ENCODE peak calls at places on chromosomes 11 and 22, in nine cellular contexts. N is esophagus squamous epithelium, X is body of pancreas, G is dorsolateral prefrontal cortex, S is heart right ventricle, R is PC-3, Y is sigmoid colon, D is HCT116, J is endothelial cell of umbilical vein. W is an unnamed sample.

GRCh38 chr11:8251767-8252295 is 11.8 kb downstream of the LMO1 start:
- DNase-seq in J (no peak), N (no peak), Y (peak), R (no peak), X (no peak), S (no peak), G (no peak), D (no peak), W (no peak)

GRCh38 chr11:64367931-64368672 is 9.1 kb downstream of the RPS6KA4 start:
- DNase-seq in D (no peak), G (no peak), N (no peak), X (no peak), Y (no peak), R (no peak), S (no peak), J (no peak), W (no peak)

GRCh38 chr11:111585371-111585770 is 16.9 kb upstream of the SIK2 start:
- DNase-seq in N (no peak), R (peak), J (peak), S (no peak), D (no peak), Y (no peak), X (peak), G (no peak), W (no peak)

GRCh38 chr11:95296165-95296564 is 65.2 kb upstream of the SESN3 start:
- DNase-seq in G (no peak), Y (peak), S (no peak), D (no peak), R (no peak), N (no peak), X (peak), J (no peak), W (peak)

GRCh38 chr11:117663826-117664225 is 133.2 kb downstream of the DSCAML1 start:
- DNase-seq in Y (peak), X (no peak), D (no peak), S (no peak), N (no peak), G (peak), R (no peak), J (no peak), W (no peak)

GRCh38 chr22:20316844-20317401 is 2.9 kb downstream of the DGCR6L start:
- DNase-seq in D (no peak), N (no peak), Y (no peak), X (no peak), S (no peak), G (no peak), J (no peak), R (no peak), W (peak)

GRCh38 chr11:71256080-71256479 is 3.7 kb upstream of the SHANK2 start:
- DNase-seq in D (no peak), G (no peak), N (no peak), S (no peak), X (no peak), J (no peak), Y (peak), R (peak), W (no peak)

GRCh38 chr11:18752502-18752901 is 26.5 kb upstream of the IGSF22 start:
- DNase-seq in G (no peak), Y (no peak), X (no peak), S (no peak), D (no peak), J (no peak), N (no peak), R (no peak), W (no peak)

GRCh38 chr11:10376061-10376460 is 71.2 kb downstream of the ADM start:
- DNase-seq in X (no peak), S (no peak), J (no peak), G (no peak), Y (no peak), N (no peak), D (no peak), R (no peak), W (peak)

GRCh38 chr22:28229566-28230483 is 310.8 kb upstream of the PITPNB start:
- DNase-seq in G (no peak), S (no peak), Y (no peak), J (no peak), D (no peak), X (no peak), N (no peak), R (no peak), W (no peak)

GRCh38 chr11:6576471-6577373 is 26.7 kb downstream of the RRP8 start:
- DNase-seq in X (peak), G (peak), D (no peak), Y (peak), S (no peak), J (peak), N (no peak), R (no peak), W (peak)

GRCh38 chr22:45830531-45831245 is 146.3 kb downstream of the WNT7B start:
- DNase-seq in R (peak), G (no peak), J (peak), S (no peak), X (no peak), D (no peak), N (no peak), Y (no peak), W (no peak)

GRCh38 chr11:64723907-64724862 is 1.2 kb upstream of the NRXN2 start:
- DNase-seq in D (no peak), N (no peak), G (no peak), J (no peak), R (no peak), Y (no peak), S (no peak), X (no peak), W (no peak)

GRCh38 chr11:105670811-105671210 is 60.9 kb downstream of the GRIA4 start:
- DNase-seq in J (no peak), X (no peak), G (no peak), D (peak), Y (no peak), S (no peak), R (peak), N (no peak), W (no peak)

GRCh38 chr22:33162196-33162595 is 104.0 kb upstream of the SYN3 start:
- DNase-seq in X (no peak), R (no peak), N (no peak), Y (no peak), S (no peak), D (no peak), G (no peak), J (no peak), W (no peak)

GRCh38 chr11:2573240-2574042 is 126.4 kb downstream of the KCNQ1OT1 start:
- DNase-seq in S (peak), Y (peak), D (no peak), N (no peak), R (no peak), G (peak), J (no peak), X (peak), W (peak)

GRCh38 chr11:20047755-20048154 is 112.5 kb downstream of the DBX1 start:
- DNase-seq in X (no peak), D (no peak), J (no peak), G (no peak), N (no peak), Y (no peak), R (no peak), S (no peak), W (no peak)

GRCh38 chr22:26828311-26828710 is 170.9 kb downstream of the MIAT start:
- DNase-seq in J (no peak), X (no peak), Y (no peak), R (no peak), G (no peak), D (no peak), S (no peak), N (no peak), W (no peak)

GRCh38 chr22:46895753-46896152 is 133.3 kb downstream of the TBC1D22A start:
- DNase-seq in J (peak), Y (no peak), R (no peak), N (no peak), X (no peak), G (no peak), S (no peak), D (no peak), W (no peak)

GRCh38 chr22:27756212-27756660 is 45.3 kb downstream of the MN1 start:
- DNase-seq in S (no peak), J (no peak), G (no peak), D (no peak), N (no peak), Y (no peak), X (no peak), R (no peak), W (no peak)

GRCh38 chr22:22614065-22614464 is 30.3 kb upstream of the GGTLC2 start:
- DNase-seq in G (no peak), S (no peak), J (no peak), X (no peak), R (no peak), N (no peak), Y (no peak), D (no peak), W (no peak)

GRCh38 chr11:132586801-132587200 is 945.5 kb downstream of the OPCML start:
- DNase-seq in N (no peak), S (no peak), J (no peak), X (no peak), Y (no peak), G (no peak), R (no peak), D (no peak), W (no peak)

GRCh38 chr11:119832536-119832935 is 103.5 kb upstream of the NECTIN1 start:
- DNase-seq in X (peak), J (no peak), G (no peak), Y (no peak), S (peak), R (peak), N (no peak), D (no peak), W (peak)

GRCh38 chr11:102062106-102062505 is 14.9 kb downstream of the CFAP300 start:
- DNase-seq in N (no peak), D (no peak), J (no peak), Y (no peak), G (no peak), R (no peak), X (no peak), S (no peak), W (no peak)

GRCh38 chr11:102064316-102064715 is 17.1 kb downstream of the CFAP300 start:
- DNase-seq in Y (no peak), N (no peak), G (no peak), J (no peak), X (no peak), D (no peak), R (no peak), S (no peak), W (no peak)

DNA sequence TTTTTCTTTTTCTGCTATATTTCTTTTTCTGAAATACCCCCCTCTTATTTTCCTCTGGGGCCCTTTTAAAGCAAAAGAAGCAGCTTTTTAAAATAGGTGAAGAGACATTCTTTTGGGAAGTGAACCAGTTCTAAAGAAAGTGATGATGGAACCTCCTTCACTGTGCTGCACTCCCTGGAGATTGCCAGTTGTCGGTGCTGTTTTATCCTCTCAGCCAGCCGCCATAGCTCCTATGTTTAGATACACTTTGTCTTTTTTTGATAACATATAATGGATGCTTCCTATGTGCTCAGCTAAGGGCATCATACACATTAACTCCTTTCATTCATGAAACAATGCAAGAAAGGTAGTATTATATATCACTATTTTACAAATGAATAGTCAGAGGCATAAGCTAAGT is 14.0 kb downstream of the CFAP300 start:
- DNase-seq in S (no peak), X (peak), R (no peak), J (peak), N (no peak), G (no peak), Y (no peak), D (no peak), W (no peak)
- TF ChIP-seq CTCF in S (peak), X (peak), R (peak), J (peak), N (no peak), G (no peak), Y (no peak), D (no peak), W (no peak)

GRCh38 chr22:24594569-24595120 is 1.8 kb upstream of the LRRC75B start:
- DNase-seq in Y (no peak), X (peak), R (no peak), D (no peak), G (no peak), J (no peak), S (no peak), N (no peak), W (no peak)
- H3K4me3 ChIP-seq in Y (no peak), X (no peak), R (no peak), D (no peak), G (no peak), J (no peak), S (no peak), N (no peak), W (no peak)

GRCh38 chr11:62401356-62401755 is 17.5 kb upstream of the SCGB1A1 start:
- DNase-seq in N (no peak), D (no peak), J (no peak), S (no peak), Y (no peak), X (no peak), R (no peak), G (no peak), W (no peak)
- H3K27ac ChIP-seq in N (peak), D (no peak), J (no peak), S (peak), Y (peak), X (peak), R (no peak), G (no peak), W (peak)

DNA sequence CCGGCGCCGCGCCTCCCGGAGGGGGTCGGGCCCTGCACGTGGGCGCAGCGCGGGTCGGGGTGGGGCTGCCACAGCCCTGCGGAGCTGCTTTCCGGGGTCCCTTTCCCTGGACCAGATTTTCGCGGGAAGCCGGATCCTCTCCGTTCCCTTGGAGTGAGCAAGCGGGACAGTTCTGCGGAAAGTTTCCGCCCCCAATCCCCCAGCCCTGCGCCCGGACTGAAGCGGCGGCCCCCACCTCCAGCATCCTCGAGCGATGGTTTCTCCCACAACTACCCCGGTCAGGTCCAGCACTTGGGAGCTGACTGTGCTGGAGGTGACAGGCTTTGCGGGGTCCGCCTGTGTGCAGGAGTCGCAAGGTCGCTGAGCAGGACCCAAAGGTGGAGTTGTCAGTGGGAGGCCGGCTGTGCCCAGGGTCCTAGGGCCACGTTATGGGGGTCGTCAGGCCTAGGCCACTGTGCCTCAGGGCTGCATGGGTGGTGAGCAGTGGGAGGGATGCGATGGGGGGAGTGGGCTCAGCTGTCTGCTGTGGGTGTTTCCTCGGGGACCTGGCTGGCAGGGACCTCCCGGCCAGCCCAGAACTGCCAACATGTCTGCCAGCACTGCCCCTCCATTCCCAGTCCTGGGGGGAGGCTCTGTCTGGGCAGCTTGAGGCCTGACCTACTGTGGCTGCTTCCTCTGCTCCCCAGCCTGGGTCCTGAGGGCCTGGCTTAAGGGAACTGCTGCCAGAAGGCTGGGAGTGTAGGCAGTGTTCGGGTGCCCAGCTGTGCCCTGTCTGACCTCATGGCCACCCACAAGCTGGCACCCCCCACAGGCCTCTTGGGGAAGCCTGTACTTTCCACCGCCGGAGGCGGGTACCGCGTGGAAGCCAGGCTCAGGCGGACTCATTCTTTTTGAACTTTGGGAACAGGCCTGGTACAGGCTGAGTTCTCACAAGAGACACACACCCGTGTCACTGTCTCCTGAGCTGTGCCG is 726 bp downstream of the ST3GAL4 start:
- DNase-seq in G (peak), Y (peak), S (peak), N (no peak), D (no peak), J (peak), R (peak), X (peak), W (peak)
- TF ChIP-seq CTCF in G (no peak), Y (no peak), S (no peak), N (no peak), D (no peak), J (no peak), R (no peak), X (no peak), W (no peak)